ENCODE peak calls at places on chromosomes 16 and 17, in eight cellular contexts. One of them, this sample, is unnamed.

GRCh38 chr17:3913531-3914318 is 2.5 kb downstream of the P2RX1 start:
- DNase-seq in stomach: peak
- DNase-seq in right lobe of liver: peak
- DNase-seq in WERI-Rb-1: peak
- DNase-seq in upper lobe of right lung: peak
- DNase-seq in right atrium auricular region: no peak
- DNase-seq in body of pancreas: peak
- DNase-seq in cardiac muscle cell: peak
- DNase-seq in this sample: peak

GRCh38 chr17:16511515-16511914 is 19.5 kb upstream of the LRRC75A start:
- DNase-seq in right lobe of liver: no peak
- DNase-seq in WERI-Rb-1: no peak
- DNase-seq in stomach: no peak
- DNase-seq in right atrium auricular region: no peak
- DNase-seq in cardiac muscle cell: no peak
- DNase-seq in upper lobe of right lung: no peak
- DNase-seq in body of pancreas: no peak
- DNase-seq in this sample: no peak

GRCh38 chr16:8663192-8664089 is 11.0 kb upstream of the ABAT start:
- DNase-seq in body of pancreas: no peak
- DNase-seq in stomach: no peak
- DNase-seq in cardiac muscle cell: no peak
- DNase-seq in right lobe of liver: no peak
- DNase-seq in WERI-Rb-1: no peak
- DNase-seq in upper lobe of right lung: no peak
- DNase-seq in right atrium auricular region: no peak
- DNase-seq in this sample: no peak

GRCh38 chr16:86955136-86955890 is 361.9 kb downstream of the C16orf95 start:
- DNase-seq in stomach: no peak
- DNase-seq in right lobe of liver: no peak
- DNase-seq in upper lobe of right lung: no peak
- DNase-seq in cardiac muscle cell: no peak
- DNase-seq in body of pancreas: no peak
- DNase-seq in WERI-Rb-1: no peak
- DNase-seq in right atrium auricular region: no peak
- DNase-seq in this sample: no peak

GRCh38 chr16:7765079-7765550 is 432.5 kb downstream of the RBFOX1 start:
- DNase-seq in cardiac muscle cell: no peak
- DNase-seq in WERI-Rb-1: no peak
- DNase-seq in stomach: no peak
- DNase-seq in right lobe of liver: no peak
- DNase-seq in body of pancreas: no peak
- DNase-seq in upper lobe of right lung: no peak
- DNase-seq in right atrium auricular region: no peak
- DNase-seq in this sample: no peak

GRCh38 chr17:77602062-77602746 is 356.3 kb upstream of the TNRC6C start:
- DNase-seq in stomach: peak
- DNase-seq in cardiac muscle cell: peak
- DNase-seq in upper lobe of right lung: peak
- DNase-seq in body of pancreas: peak
- DNase-seq in right lobe of liver: no peak
- DNase-seq in right atrium auricular region: peak
- DNase-seq in WERI-Rb-1: peak
- DNase-seq in this sample: peak

GRCh38 chr17:11485336-11485735 is 112.9 kb upstream of the DNAH9 start:
- DNase-seq in right atrium auricular region: peak
- DNase-seq in upper lobe of right lung: no peak
- DNase-seq in cardiac muscle cell: no peak
- DNase-seq in right lobe of liver: no peak
- DNase-seq in stomach: no peak
- DNase-seq in WERI-Rb-1: no peak
- DNase-seq in body of pancreas: no peak
- DNase-seq in this sample: no peak

GRCh38 chr17:80426671-80427326 is 11.8 kb downstream of the ENDOV start:
- DNase-seq in WERI-Rb-1: peak
- DNase-seq in right atrium auricular region: peak
- DNase-seq in right lobe of liver: peak
- DNase-seq in cardiac muscle cell: peak
- DNase-seq in stomach: peak
- DNase-seq in upper lobe of right lung: peak
- DNase-seq in body of pancreas: peak
- DNase-seq in this sample: peak

GRCh38 chr16:47887496-47887895 is 268.3 kb downstream of the ABCC12 start:
- DNase-seq in cardiac muscle cell: peak
- DNase-seq in right atrium auricular region: no peak
- DNase-seq in stomach: no peak
- DNase-seq in WERI-Rb-1: no peak
- DNase-seq in right lobe of liver: no peak
- DNase-seq in body of pancreas: no peak
- DNase-seq in upper lobe of right lung: no peak
- DNase-seq in this sample: no peak

GRCh38 chr16:70151941-70152509 is 21.6 kb upstream of the CLEC18C start:
- DNase-seq in stomach: no peak
- DNase-seq in upper lobe of right lung: no peak
- DNase-seq in WERI-Rb-1: no peak
- DNase-seq in cardiac muscle cell: no peak
- DNase-seq in right atrium auricular region: no peak
- DNase-seq in right lobe of liver: no peak
- DNase-seq in body of pancreas: no peak
- DNase-seq in this sample: no peak

GRCh38 chr16:86856946-86857586 is 278.7 kb downstream of the FOXL1 start:
- DNase-seq in cardiac muscle cell: no peak
- DNase-seq in right lobe of liver: no peak
- DNase-seq in body of pancreas: no peak
- DNase-seq in WERI-Rb-1: no peak
- DNase-seq in right atrium auricular region: no peak
- DNase-seq in upper lobe of right lung: no peak
- DNase-seq in stomach: no peak
- DNase-seq in this sample: no peak

GRCh38 chr16:5455110-5455509 is 357.5 kb upstream of the EEF2KMT start:
- DNase-seq in right lobe of liver: no peak
- DNase-seq in upper lobe of right lung: no peak
- DNase-seq in right atrium auricular region: no peak
- DNase-seq in WERI-Rb-1: no peak
- DNase-seq in stomach: no peak
- DNase-seq in cardiac muscle cell: no peak
- DNase-seq in body of pancreas: no peak
- DNase-seq in this sample: no peak

GRCh38 chr17:8249621-8250020 is 532 bp downstream of the PFAS start:
- DNase-seq in right atrium auricular region: no peak
- DNase-seq in stomach: no peak
- DNase-seq in upper lobe of right lung: no peak
- DNase-seq in cardiac muscle cell: no peak
- DNase-seq in right lobe of liver: no peak
- DNase-seq in body of pancreas: no peak
- DNase-seq in WERI-Rb-1: no peak
- DNase-seq in this sample: no peak

GRCh38 chr17:78885956-78886355 is 17.0 kb downstream of the CEP295NL start:
- DNase-seq in right lobe of liver: no peak
- DNase-seq in WERI-Rb-1: no peak
- DNase-seq in cardiac muscle cell: no peak
- DNase-seq in upper lobe of right lung: no peak
- DNase-seq in body of pancreas: no peak
- DNase-seq in right atrium auricular region: no peak
- DNase-seq in stomach: no peak
- DNase-seq in this sample: no peak

GRCh38 chr17:66494023-66494803 is 191.8 kb downstream of the PRKCA start:
- DNase-seq in WERI-Rb-1: no peak
- DNase-seq in right atrium auricular region: no peak
- DNase-seq in cardiac muscle cell: peak
- DNase-seq in body of pancreas: no peak
- DNase-seq in right lobe of liver: no peak
- DNase-seq in stomach: no peak
- DNase-seq in upper lobe of right lung: no peak
- DNase-seq in this sample: no peak

GRCh38 chr17:55883112-55883511 is 132.3 kb downstream of the PCTP start:
- DNase-seq in right atrium auricular region: no peak
- DNase-seq in stomach: no peak
- DNase-seq in WERI-Rb-1: no peak
- DNase-seq in cardiac muscle cell: no peak
- DNase-seq in right lobe of liver: no peak
- DNase-seq in body of pancreas: no peak
- DNase-seq in upper lobe of right lung: no peak
- DNase-seq in this sample: no peak

GRCh38 chr16:71474864-71475263 is 12.8 kb upstream of the ZNF23 start:
- DNase-seq in body of pancreas: no peak
- DNase-seq in right atrium auricular region: no peak
- DNase-seq in cardiac muscle cell: peak
- DNase-seq in right lobe of liver: no peak
- DNase-seq in stomach: no peak
- DNase-seq in upper lobe of right lung: no peak
- DNase-seq in WERI-Rb-1: no peak
- DNase-seq in this sample: no peak

GRCh38 chr16:60740033-60740696 is 1296.1 kb downstream of the CDH8 start:
- DNase-seq in upper lobe of right lung: no peak
- DNase-seq in right atrium auricular region: no peak
- DNase-seq in cardiac muscle cell: no peak
- DNase-seq in stomach: no peak
- DNase-seq in right lobe of liver: no peak
- DNase-seq in WERI-Rb-1: no peak
- DNase-seq in body of pancreas: no peak
- DNase-seq in this sample: no peak

GRCh38 chr17:73028311-73028755 is 64.2 kb downstream of the SLC39A11 start:
- DNase-seq in body of pancreas: no peak
- DNase-seq in right atrium auricular region: no peak
- DNase-seq in WERI-Rb-1: peak
- DNase-seq in right lobe of liver: no peak
- DNase-seq in stomach: no peak
- DNase-seq in cardiac muscle cell: peak
- DNase-seq in upper lobe of right lung: no peak
- DNase-seq in this sample: no peak

GRCh38 chr16:84995666-84996065 is 15.7 kb downstream of the ZDHHC7 start:
- DNase-seq in body of pancreas: no peak
- DNase-seq in right lobe of liver: peak
- DNase-seq in stomach: peak
- DNase-seq in upper lobe of right lung: peak
- DNase-seq in cardiac muscle cell: no peak
- DNase-seq in WERI-Rb-1: no peak
- DNase-seq in right atrium auricular region: no peak
- DNase-seq in this sample: no peak
- H3K27ac ChIP-seq in body of pancreas: peak
- H3K27ac ChIP-seq in right lobe of liver: peak
- H3K27ac ChIP-seq in stomach: peak
- H3K27ac ChIP-seq in upper lobe of right lung: peak
- H3K27ac ChIP-seq in cardiac muscle cell: no peak
- H3K27ac ChIP-seq in WERI-Rb-1: no peak
- H3K27ac ChIP-seq in right atrium auricular region: peak
- H3K27ac ChIP-seq in this sample: no peak

DNA sequence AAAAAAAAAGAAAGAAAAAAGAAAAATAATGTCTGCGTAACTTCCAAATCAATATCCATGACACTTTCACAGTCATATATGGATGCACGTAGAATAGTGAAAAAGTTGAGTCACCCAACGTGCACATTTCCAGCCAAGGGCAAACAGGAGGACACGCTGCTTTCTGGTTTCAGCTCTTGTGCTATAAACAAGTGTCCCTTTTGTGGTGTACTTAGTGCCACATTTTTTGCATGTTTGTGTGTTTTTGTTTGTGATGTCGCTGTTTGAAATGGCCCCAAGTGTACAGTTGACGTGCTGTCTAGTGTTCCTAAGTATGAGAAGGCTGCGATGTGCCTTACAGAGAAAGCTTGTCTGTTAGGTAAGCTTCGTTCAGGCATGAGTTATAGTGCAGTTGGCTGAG is 2.9 kb downstream of the CHD9 start:
- DNase-seq in cardiac muscle cell: no peak
- DNase-seq in right atrium auricular region: no peak
- DNase-seq in stomach: no peak
- DNase-seq in WERI-Rb-1: no peak
- DNase-seq in body of pancreas: no peak
- DNase-seq in right lobe of liver: no peak
- DNase-seq in upper lobe of right lung: no peak
- DNase-seq in this sample: no peak
- H3K27ac ChIP-seq in cardiac muscle cell: no peak
- H3K27ac ChIP-seq in right atrium auricular region: no peak
- H3K27ac ChIP-seq in stomach: peak
- H3K27ac ChIP-seq in WERI-Rb-1: no peak
- H3K27ac ChIP-seq in body of pancreas: no peak
- H3K27ac ChIP-seq in right lobe of liver: peak
- H3K27ac ChIP-seq in upper lobe of right lung: no peak
- H3K27ac ChIP-seq in this sample: no peak

GRCh38 chr16:78811247-78811646 is 711.8 kb downstream of the WWOX start:
- DNase-seq in cardiac muscle cell: no peak
- DNase-seq in right atrium auricular region: no peak
- DNase-seq in right lobe of liver: no peak
- DNase-seq in WERI-Rb-1: no peak
- DNase-seq in upper lobe of right lung: no peak
- DNase-seq in stomach: no peak
- DNase-seq in body of pancreas: no peak
- DNase-seq in this sample: no peak
- H3K27ac ChIP-seq in cardiac muscle cell: no peak
- H3K27ac ChIP-seq in right atrium auricular region: no peak
- H3K27ac ChIP-seq in right lobe of liver: no peak
- H3K27ac ChIP-seq in WERI-Rb-1: no peak
- H3K27ac ChIP-seq in upper lobe of right lung: no peak
- H3K27ac ChIP-seq in stomach: no peak
- H3K27ac ChIP-seq in body of pancreas: no peak
- H3K27ac ChIP-seq in this sample: no peak

GRCh38 chr17:47882247-47882646 is 13.8 kb upstream of the SP2 start:
- DNase-seq in upper lobe of right lung: no peak
- DNase-seq in body of pancreas: no peak
- DNase-seq in WERI-Rb-1: no peak
- DNase-seq in cardiac muscle cell: no peak
- DNase-seq in stomach: peak
- DNase-seq in right atrium auricular region: no peak
- DNase-seq in right lobe of liver: peak
- DNase-seq in this sample: no peak
- H3K27ac ChIP-seq in upper lobe of right lung: peak
- H3K27ac ChIP-seq in body of pancreas: no peak
- H3K27ac ChIP-seq in WERI-Rb-1: no peak
- H3K27ac ChIP-seq in cardiac muscle cell: no peak
- H3K27ac ChIP-seq in stomach: peak
- H3K27ac ChIP-seq in right atrium auricular region: peak
- H3K27ac ChIP-seq in right lobe of liver: no peak
- H3K27ac ChIP-seq in this sample: no peak